ENCODE peak calls at places on chromosomes 13 and 19, in seven cellular contexts. One of them, this sample, is unnamed.
A peak's percentile ranks its signal among the peaks of the same experiment; 100 is the strongest.

GRCh38 chr19:23571175-23571574 is 115.8 kb downstream of the ZNF675 start:
- DNase-seq in breast epithelium: no peak
- DNase-seq in HCT116: no peak
- DNase-seq in prostate gland: no peak
- DNase-seq in lower leg skin: no peak
- DNase-seq in GM12892: no peak
- DNase-seq in H1: no peak
- DNase-seq in this sample: no peak

GRCh38 chr13:32362574-32362973 is 47.3 kb downstream of the BRCA2 start:
- DNase-seq in breast epithelium: no peak
- DNase-seq in HCT116: no peak
- DNase-seq in prostate gland: no peak
- DNase-seq in lower leg skin: no peak
- DNase-seq in GM12892: no peak
- DNase-seq in H1: no peak
- DNase-seq in this sample: no peak

GRCh38 chr19:45254044-45254531 is 3.0 kb downstream of the MARK4 start:
- DNase-seq in breast epithelium: no peak
- DNase-seq in HCT116: no peak
- DNase-seq in prostate gland: no peak
- DNase-seq in lower leg skin: no peak
- DNase-seq in GM12892: no peak
- DNase-seq in H1: no peak
- DNase-seq in this sample: no peak

GRCh38 chr19:40530091-40530901 is 46.4 kb upstream of the SHKBP1 start:
- DNase-seq in breast epithelium: no peak
- DNase-seq in HCT116: no peak
- DNase-seq in prostate gland: no peak
- DNase-seq in lower leg skin: no peak
- DNase-seq in GM12892: no peak
- DNase-seq in H1: no peak
- DNase-seq in this sample: no peak

GRCh38 chr13:102344410-102344809 is 57.4 kb downstream of the FGF14 start:
- DNase-seq in breast epithelium: no peak
- DNase-seq in HCT116: no peak
- DNase-seq in prostate gland: no peak
- DNase-seq in lower leg skin: no peak
- DNase-seq in GM12892: no peak
- DNase-seq in H1: no peak
- DNase-seq in this sample: no peak

GRCh38 chr19:41595258-41595889 is 19.4 kb downstream of the CEACAM21 start:
- DNase-seq in breast epithelium: no peak
- DNase-seq in HCT116: peak; percentile 74
- DNase-seq in prostate gland: peak; percentile 34
- DNase-seq in lower leg skin: no peak
- DNase-seq in GM12892: peak; percentile 41
- DNase-seq in H1: no peak
- DNase-seq in this sample: peak; percentile 74

GRCh38 chr13:106496072-106496997 is 39.1 kb downstream of the EFNB2 start:
- DNase-seq in breast epithelium: no peak
- DNase-seq in HCT116: no peak
- DNase-seq in prostate gland: no peak
- DNase-seq in lower leg skin: no peak
- DNase-seq in GM12892: no peak
- DNase-seq in H1: no peak
- DNase-seq in this sample: no peak

GRCh38 chr19:17473041-17473440 is 2.7 kb downstream of the SLC27A1 start:
- DNase-seq in breast epithelium: no peak
- DNase-seq in HCT116: peak; percentile 35
- DNase-seq in prostate gland: no peak
- DNase-seq in lower leg skin: no peak
- DNase-seq in GM12892: no peak
- DNase-seq in H1: no peak
- DNase-seq in this sample: no peak

GRCh38 chr19:55472463-55472862 is 4.0 kb upstream of the ZNF628 start:
- DNase-seq in breast epithelium: no peak
- DNase-seq in HCT116: peak; percentile 96
- DNase-seq in prostate gland: no peak
- DNase-seq in lower leg skin: no peak
- DNase-seq in GM12892: no peak
- DNase-seq in H1: no peak
- DNase-seq in this sample: peak; percentile 92

GRCh38 chr19:17001603-17002183 is 24.9 kb downstream of the CPAMD8 start:
- DNase-seq in breast epithelium: no peak
- DNase-seq in HCT116: no peak
- DNase-seq in prostate gland: no peak
- DNase-seq in lower leg skin: no peak
- DNase-seq in GM12892: no peak
- DNase-seq in H1: no peak
- DNase-seq in this sample: no peak

GRCh38 chr19:3760871-3761361 is 576 bp downstream of the APBA3 start:
- DNase-seq in breast epithelium: no peak
- DNase-seq in HCT116: no peak
- DNase-seq in prostate gland: no peak
- DNase-seq in lower leg skin: no peak
- DNase-seq in GM12892: no peak
- DNase-seq in H1: no peak
- DNase-seq in this sample: no peak

GRCh38 chr19:1131718-1132552 is 28.1 kb downstream of the GPX4 start:
- DNase-seq in breast epithelium: peak; percentile 85
- DNase-seq in HCT116: no peak
- DNase-seq in prostate gland: peak; percentile 83
- DNase-seq in lower leg skin: peak; percentile 81
- DNase-seq in GM12892: peak; percentile 85
- DNase-seq in H1: no peak
- DNase-seq in this sample: peak; percentile 84

GRCh38 chr13:72896869-72897268 is 114.9 kb downstream of the PIBF1 start:
- DNase-seq in breast epithelium: no peak
- DNase-seq in HCT116: no peak
- DNase-seq in prostate gland: no peak
- DNase-seq in lower leg skin: no peak
- DNase-seq in GM12892: no peak
- DNase-seq in H1: no peak
- DNase-seq in this sample: no peak

GRCh38 chr19:46610413-46610775 is 9.3 kb downstream of the CALM3 start:
- DNase-seq in breast epithelium: no peak
- DNase-seq in HCT116: no peak
- DNase-seq in prostate gland: no peak
- DNase-seq in lower leg skin: no peak
- DNase-seq in GM12892: no peak
- DNase-seq in H1: no peak
- DNase-seq in this sample: no peak

GRCh38 chr19:1189419-1189818 is 15.4 kb upstream of the SBNO2 start:
- DNase-seq in breast epithelium: no peak
- DNase-seq in HCT116: peak; percentile 75
- DNase-seq in prostate gland: no peak
- DNase-seq in lower leg skin: no peak
- DNase-seq in GM12892: no peak
- DNase-seq in H1: no peak
- DNase-seq in this sample: no peak

GRCh38 chr19:3420244-3420755 is 53.9 kb downstream of the NFIC start:
- DNase-seq in breast epithelium: no peak
- DNase-seq in HCT116: no peak
- DNase-seq in prostate gland: no peak
- DNase-seq in lower leg skin: no peak
- DNase-seq in GM12892: no peak
- DNase-seq in H1: no peak
- DNase-seq in this sample: no peak

GRCh38 chr19:388691-389090 is 20.3 kb downstream of the C2CD4C start:
- DNase-seq in breast epithelium: no peak
- DNase-seq in HCT116: no peak
- DNase-seq in prostate gland: no peak
- DNase-seq in lower leg skin: no peak
- DNase-seq in GM12892: no peak
- DNase-seq in H1: no peak
- DNase-seq in this sample: no peak

GRCh38 chr19:8973501-8974091 is 36.6 kb downstream of the MUC16 start:
- DNase-seq in breast epithelium: no peak
- DNase-seq in HCT116: no peak
- DNase-seq in prostate gland: no peak
- DNase-seq in lower leg skin: no peak
- DNase-seq in GM12892: no peak
- DNase-seq in H1: no peak
- DNase-seq in this sample: peak; percentile 14

GRCh38 chr13:33284916-33285315 is 639 bp downstream of the STARD13 start:
- DNase-seq in breast epithelium: no peak
- DNase-seq in HCT116: no peak
- DNase-seq in prostate gland: no peak
- DNase-seq in lower leg skin: no peak
- DNase-seq in GM12892: no peak
- DNase-seq in H1: no peak
- DNase-seq in this sample: no peak

GRCh38 chr19:10555613-10555979 is 10.2 kb downstream of the KRI1 start:
- DNase-seq in breast epithelium: no peak
- DNase-seq in HCT116: no peak
- DNase-seq in prostate gland: no peak
- DNase-seq in lower leg skin: no peak
- DNase-seq in GM12892: no peak
- DNase-seq in H1: no peak
- DNase-seq in this sample: no peak

GRCh38 chr19:55437410-55437809 is 5.7 kb downstream of the SHISA7 start:
- DNase-seq in breast epithelium: peak; percentile 68
- DNase-seq in HCT116: peak; percentile 40
- DNase-seq in prostate gland: no peak
- DNase-seq in lower leg skin: no peak
- DNase-seq in GM12892: no peak
- DNase-seq in H1: no peak
- DNase-seq in this sample: peak; percentile 98

GRCh38 chr19:52660981-52661380 is 22.8 kb upstream of the ZNF83 start:
- DNase-seq in breast epithelium: no peak
- DNase-seq in HCT116: no peak
- DNase-seq in prostate gland: no peak
- DNase-seq in lower leg skin: no peak
- DNase-seq in GM12892: no peak
- DNase-seq in H1: no peak
- DNase-seq in this sample: no peak

GRCh38 chr19:21466627-21467026 is 38.8 kb upstream of the ZNF429 start:
- DNase-seq in breast epithelium: no peak
- DNase-seq in HCT116: no peak
- DNase-seq in prostate gland: no peak
- DNase-seq in lower leg skin: no peak
- DNase-seq in GM12892: no peak
- DNase-seq in H1: no peak
- DNase-seq in this sample: no peak

GRCh38 chr13:61954092-61954491 is 538.4 kb upstream of the PCDH20 start:
- DNase-seq in breast epithelium: no peak
- DNase-seq in HCT116: peak; percentile 19
- DNase-seq in prostate gland: no peak
- DNase-seq in lower leg skin: no peak
- DNase-seq in GM12892: no peak
- DNase-seq in H1: no peak
- DNase-seq in this sample: no peak

GRCh38 chr19:30169196-30169900 is 202.8 kb upstream of the ZNF536 start:
- DNase-seq in breast epithelium: no peak
- DNase-seq in HCT116: no peak
- DNase-seq in prostate gland: no peak
- DNase-seq in lower leg skin: no peak
- DNase-seq in GM12892: no peak
- DNase-seq in H1: no peak
- DNase-seq in this sample: no peak

DNA sequence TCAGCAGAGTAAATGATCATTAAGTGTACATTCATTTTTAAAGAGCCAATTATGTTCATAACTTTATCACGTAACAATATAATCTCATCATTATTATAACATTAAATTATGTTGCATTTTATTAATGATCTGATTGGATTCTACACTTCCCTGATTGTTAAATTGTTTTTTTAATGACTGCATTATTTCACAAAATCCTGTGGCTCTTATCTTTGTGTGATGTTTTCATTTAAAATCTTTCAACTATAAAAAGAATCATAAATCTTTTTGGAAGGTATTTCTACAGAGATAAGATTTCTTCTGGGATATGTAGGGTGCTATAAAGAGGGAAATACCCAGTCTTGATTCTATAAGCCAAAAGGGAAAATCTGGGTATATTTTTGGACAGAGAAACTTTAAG is 101.7 kb downstream of the ZIC5 start:
- DNase-seq in breast epithelium: no peak
- DNase-seq in HCT116: no peak
- DNase-seq in prostate gland: no peak
- DNase-seq in lower leg skin: no peak
- DNase-seq in GM12892: no peak
- DNase-seq in H1: no peak
- DNase-seq in this sample: no peak
- TF ChIP-seq POLR2A in breast epithelium: no peak
- TF ChIP-seq POLR2A in HCT116: no peak
- TF ChIP-seq POLR2A in prostate gland: no peak
- TF ChIP-seq POLR2A in lower leg skin: no peak
- TF ChIP-seq POLR2A in GM12892: no peak
- TF ChIP-seq POLR2A in H1: no peak
- TF ChIP-seq POLR2A in this sample: no peak

GRCh38 chr19:5719961-5720790 is at the start of the genes CATSPERD and LONP1:
- DNase-seq in breast epithelium: peak; percentile 98
- DNase-seq in HCT116: peak; percentile 97
- DNase-seq in prostate gland: peak; percentile 98
- DNase-seq in lower leg skin: peak; percentile 97
- DNase-seq in GM12892: peak; percentile 97
- DNase-seq in H1: peak; percentile 95
- DNase-seq in this sample: peak; percentile 98
- TF ChIP-seq POLR2A in breast epithelium: peak; percentile 42
- TF ChIP-seq POLR2A in HCT116: peak; percentile 67
- TF ChIP-seq POLR2A in prostate gland: peak; percentile 51
- TF ChIP-seq POLR2A in lower leg skin: no peak
- TF ChIP-seq POLR2A in GM12892: peak; percentile 90
- TF ChIP-seq POLR2A in H1: peak; percentile 91
- TF ChIP-seq POLR2A in this sample: peak; percentile 77

GRCh38 chr19:13884726-13885591 is 8.0 kb downstream of the NANOS3 start:
- DNase-seq in breast epithelium: no peak
- DNase-seq in HCT116: no peak
- DNase-seq in prostate gland: peak; percentile 49
- DNase-seq in lower leg skin: no peak
- DNase-seq in GM12892: no peak
- DNase-seq in H1: no peak
- DNase-seq in this sample: no peak
- TF ChIP-seq POLR2A in breast epithelium: no peak
- TF ChIP-seq POLR2A in HCT116: no peak
- TF ChIP-seq POLR2A in prostate gland: peak; percentile 80
- TF ChIP-seq POLR2A in lower leg skin: no peak
- TF ChIP-seq POLR2A in GM12892: no peak
- TF ChIP-seq POLR2A in H1: no peak
- TF ChIP-seq POLR2A in this sample: no peak

DNA sequence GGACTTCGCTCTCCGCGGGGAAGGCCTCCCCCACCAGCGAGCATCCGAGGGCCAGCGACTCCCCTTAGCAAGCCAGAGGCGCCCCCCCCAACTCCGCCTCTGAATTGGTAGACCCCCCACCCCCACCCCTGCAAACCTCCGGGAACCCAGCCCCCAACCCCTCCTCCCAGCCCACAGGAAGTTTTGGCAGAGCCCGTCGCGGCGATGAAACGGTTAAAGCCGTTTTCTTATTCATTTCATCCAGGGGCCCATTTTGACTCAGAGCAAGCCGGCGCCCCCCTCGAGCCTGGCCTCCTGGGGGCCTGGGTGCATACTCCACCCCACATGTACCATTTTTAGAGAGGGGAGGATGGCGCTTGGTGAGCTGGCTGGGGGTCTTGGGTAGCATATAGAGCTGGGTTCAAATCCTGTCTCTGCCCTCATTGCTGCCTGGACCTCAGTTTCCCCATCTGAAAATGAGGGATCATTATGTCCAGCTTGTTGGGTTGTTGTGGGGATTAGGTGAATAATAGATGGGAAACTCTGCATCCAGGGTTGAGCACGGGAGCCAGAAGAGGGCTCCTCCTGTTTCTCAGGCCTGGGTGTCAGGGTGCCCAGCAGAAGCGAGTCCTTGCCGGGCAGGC is 7.9 kb upstream of the JUNB start:
- DNase-seq in breast epithelium: no peak
- DNase-seq in HCT116: no peak
- DNase-seq in prostate gland: no peak
- DNase-seq in lower leg skin: no peak
- DNase-seq in GM12892: no peak
- DNase-seq in H1: no peak
- DNase-seq in this sample: no peak
- TF ChIP-seq POLR2A in breast epithelium: no peak
- TF ChIP-seq POLR2A in HCT116: no peak
- TF ChIP-seq POLR2A in prostate gland: no peak
- TF ChIP-seq POLR2A in lower leg skin: no peak
- TF ChIP-seq POLR2A in GM12892: no peak
- TF ChIP-seq POLR2A in H1: no peak
- TF ChIP-seq POLR2A in this sample: no peak